ENCODE peak calls at places on chromosomes 12 and 14, in seven cellular contexts. E is astrocyte of the cerebellum, G is AG10803, R is A549, L is astrocyte of the spinal cord, V is tibial nerve, D is GM20000. A is an unnamed sample.
A peak's percentile ranks its signal among the peaks of the same experiment; 100 is the strongest.

GRCh38 chr14:53409974-53410373 is 256.9 kb upstream of the DDHD1 start:
- DNase-seq in E (no peak), G (peak; percentile 41), R (no peak), L (peak; percentile 43), V (no peak), D (no peak), A (peak; percentile 41)

GRCh38 chr14:74018029-74018703 is 922 bp downstream of the ENTPD5 start:
- DNase-seq in E (peak; percentile 77), G (peak; percentile 59), R (peak; percentile 61), L (peak; percentile 80), V (no peak), D (peak; percentile 54), A (peak; percentile 82)

GRCh38 chr12:14802961-14803829 is at the start of the genes C12orf60 and WBP11:
- DNase-seq in E (peak; percentile 99), G (peak; percentile 99), R (peak; percentile 99), L (peak; percentile 99), V (peak; percentile 90), D (peak; percentile 90), A (peak; percentile 99)

GRCh38 chr14:97820781-97821180 is 1023.6 kb downstream of the VRK1 start:
- DNase-seq in E (no peak), G (no peak), R (no peak), L (no peak), V (no peak), D (no peak), A (no peak)

GRCh38 chr12:49274396-49275069 is 9.7 kb downstream of the TUBA1C start:
- DNase-seq in E (no peak), G (no peak), R (no peak), L (no peak), V (no peak), D (no peak), A (peak; percentile 18)

GRCh38 chr12:55847033-55847432 is 4.3 kb upstream of the MMP19 start:
- DNase-seq in E (no peak), G (peak; percentile 81), R (no peak), L (peak; percentile 84), V (no peak), D (no peak), A (peak; percentile 95)

GRCh38 chr12:124544983-124545382 is 22.4 kb downstream of the NCOR2 start:
- DNase-seq in E (no peak), G (no peak), R (no peak), L (no peak), V (no peak), D (no peak), A (no peak)

GRCh38 chr14:93276031-93276716 is 56.7 kb downstream of the BTBD7 start:
- DNase-seq in E (no peak), G (no peak), R (no peak), L (no peak), V (no peak), D (no peak), A (no peak)

GRCh38 chr12:75818863-75819262 is 212.7 kb downstream of the PHLDA1 start:
- DNase-seq in E (no peak), G (peak; percentile 61), R (no peak), L (no peak), V (no peak), D (no peak), A (no peak)

GRCh38 chr12:31591308-31591901 is 469 bp upstream of the DENND5B start:
- DNase-seq in E (no peak), G (peak; percentile 25), R (peak; percentile 29), L (peak; percentile 32), V (no peak), D (peak; percentile 50), A (peak; percentile 11)

GRCh38 chr12:67161322-67161918 is 107.7 kb upstream of the CAND1 start:
- DNase-seq in E (no peak), G (peak; percentile 44), R (peak; percentile 31), L (peak; percentile 27), V (no peak), D (peak; percentile 41), A (peak; percentile 53)

GRCh38 chr14:85535916-85536834 is 6.2 kb downstream of the FLRT2 start:
- DNase-seq in E (no peak), G (peak; percentile 66), R (peak; percentile 53), L (peak; percentile 67), V (no peak), D (no peak), A (peak; percentile 79)

GRCh38 chr12:113766880-113767878 is 198.9 kb downstream of the RBM19 start:
- DNase-seq in E (peak; percentile 88), G (peak; percentile 84), R (peak; percentile 80), L (peak; percentile 81), V (no peak), D (no peak), A (peak; percentile 66)

GRCh38 chr12:58204086-58204485 is 262.7 kb downstream of the ATP23 start:
- DNase-seq in E (no peak), G (peak; percentile 1), R (no peak), L (peak; percentile 14), V (no peak), D (no peak), A (peak; percentile 4)

GRCh38 chr12:112937741-112938719 is at the start of gene OAS3:
- DNase-seq in E (peak; percentile 39), G (peak; percentile 65), R (peak; percentile 73), L (peak; percentile 74), V (peak; percentile 72), D (peak; percentile 71), A (peak; percentile 76)

GRCh38 chr14:34965912-34966311 is 16.9 kb upstream of the SRP54 start:
- DNase-seq in E (no peak), G (no peak), R (no peak), L (no peak), V (no peak), D (no peak), A (no peak)

GRCh38 chr14:54683882-54684794 is 117.2 kb downstream of the SAMD4A start:
- DNase-seq in E (peak; percentile 53), G (peak; percentile 95), R (no peak), L (peak; percentile 83), V (no peak), D (no peak), A (peak; percentile 90)

GRCh38 chr14:103808403-103809001 is 38.9 kb downstream of the PPP1R13B start:
- DNase-seq in E (peak; percentile 64), G (peak; percentile 71), R (peak; percentile 55), L (peak; percentile 59), V (peak; percentile 54), D (peak; percentile 52), A (peak; percentile 76)

GRCh38 chr12:93572712-93573551 is 457 bp downstream of the SOCS2 start:
- DNase-seq in E (no peak), G (peak; percentile 40), R (no peak), L (peak; percentile 32), V (no peak), D (peak; percentile 41), A (no peak)

GRCh38 chr12:47813491-47814196 is 6.1 kb downstream of the HDAC7 start:
- DNase-seq in E (no peak), G (no peak), R (peak; percentile 58), L (no peak), V (no peak), D (peak; percentile 77), A (peak; percentile 28)

GRCh38 chr12:123941485-123942276 is 30.9 kb downstream of the CCDC92 start:
- DNase-seq in E (no peak), G (peak; percentile 6), R (no peak), L (no peak), V (no peak), D (no peak), A (peak; percentile 42)

GRCh38 chr12:29611906-29612305 is 114.4 kb upstream of the OVCH1 start:
- DNase-seq in E (peak; percentile 53), G (no peak), R (no peak), L (peak; percentile 82), V (no peak), D (no peak), A (peak; percentile 93)

GRCh38 chr12:59322473-59322872 is 273.4 kb upstream of the SLC16A7 start:
- DNase-seq in E (no peak), G (no peak), R (no peak), L (no peak), V (no peak), D (no peak), A (no peak)

GRCh38 chr14:90511795-90512331 is 115.0 kb downstream of the CALM1 start:
- DNase-seq in E (no peak), G (no peak), R (no peak), L (no peak), V (no peak), D (no peak), A (no peak)

GRCh38 chr12:3869448-3869847 is 3.8 kb downstream of the PARP11 start:
- DNase-seq in E (no peak), G (no peak), R (no peak), L (no peak), V (no peak), D (no peak), A (no peak)

GRCh38 chr14:94174622-94175402 is 690 bp downstream of the PPP4R4 start:
- DNase-seq in E (no peak), G (no peak), R (no peak), L (no peak), V (no peak), D (no peak), A (no peak)

GRCh38 chr12:114789821-114790220 is 105.8 kb upstream of the TBX3 start:
- DNase-seq in E (no peak), G (no peak), R (no peak), L (no peak), V (no peak), D (no peak), A (no peak)

GRCh38 chr12:47887529-47887928 is 17.3 kb downstream of the VDR start:
- DNase-seq in E (no peak), G (no peak), R (no peak), L (no peak), V (no peak), D (no peak), A (no peak)

GRCh38 chr12:105876426-105876927 is 262.3 kb downstream of the NUAK1 start:
- DNase-seq in E (no peak), G (peak; percentile 53), R (no peak), L (no peak), V (no peak), D (no peak), A (no peak)

GRCh38 chr14:78840898-78841297 is 670.7 kb downstream of the NRXN3 start:
- DNase-seq in E (no peak), G (no peak), R (no peak), L (no peak), V (no peak), D (no peak), A (no peak)

GRCh38 chr14:69346710-69347109 is 51.4 kb downstream of the ERH start:
- DNase-seq in E (no peak), G (no peak), R (peak; percentile 65), L (no peak), V (no peak), D (peak; percentile 42), A (no peak)
- TF ChIP-seq CTCF in E (peak; percentile 76), G (peak; percentile 60), R (peak; percentile 57), L (peak; percentile 82), V (peak; percentile 20), D (peak; percentile 70), A (peak; percentile 63)

GRCh38 chr12:33427071-33427470 is 12.5 kb downstream of the SYT10 start:
- DNase-seq in E (no peak), G (no peak), R (no peak), L (no peak), V (no peak), D (no peak), A (peak; percentile 0)
- TF ChIP-seq CTCF in E (no peak), G (no peak), R (no peak), L (no peak), V (no peak), D (no peak), A (peak; percentile 1)

GRCh38 chr12:79174656-79175055 is 310.1 kb downstream of the SYT1 start:
- DNase-seq in E (peak; percentile 63), G (peak; percentile 69), R (peak; percentile 6), L (peak; percentile 73), V (no peak), D (no peak), A (peak; percentile 74)
- TF ChIP-seq CTCF in E (peak; percentile 33), G (peak; percentile 50), R (peak; percentile 54), L (peak; percentile 36), V (no peak), D (no peak), A (peak; percentile 37)

GRCh38 chr14:101808020-101808641 is 46.6 kb downstream of the PPP2R5C start:
- DNase-seq in E (no peak), G (no peak), R (peak; percentile 15), L (no peak), V (no peak), D (no peak), A (peak; percentile 52)
- TF ChIP-seq CTCF in E (no peak), G (no peak), R (no peak), L (no peak), V (no peak), D (no peak), A (peak; percentile 14)